ENCODE peak calls at places on chromosomes 11 and 22, in eight cellular contexts. A is lower leg skin, G is chondrocyte, R is fibroblast of pulmonary artery, E is uterus, V is heart left ventricle, K is prostate gland, I is sigmoid colon. W is an unnamed sample.

GRCh38 chr22:47281126-47282106 is 519.0 kb downstream of the TBC1D22A start:
- DNase-seq in A (no peak), G (no peak), R (peak), E (no peak), V (no peak), K (no peak), I (no peak), W (no peak)

GRCh38 chr11:112248216-112248615 is 12.4 kb downstream of the PLET1 start:
- DNase-seq in A (no peak), G (no peak), R (peak), E (no peak), V (no peak), K (no peak), I (no peak), W (no peak)

GRCh38 chr22:23282089-23282501 is 101.8 kb downstream of the BCR start:
- DNase-seq in A (peak), G (no peak), R (peak), E (peak), V (peak), K (peak), I (peak), W (peak)

GRCh38 chr11:45856044-45856468 is 8.8 kb downstream of the CRY2 start:
- DNase-seq in A (no peak), G (no peak), R (no peak), E (no peak), V (no peak), K (no peak), I (peak), W (peak)

GRCh38 chr11:96001037-96001436 is 77.1 kb upstream of the MTMR2 start:
- DNase-seq in A (peak), G (no peak), R (peak), E (peak), V (peak), K (peak), I (peak), W (peak)

GRCh38 chr11:108906329-108906728 is 241.5 kb downstream of the DDX10 start:
- DNase-seq in A (no peak), G (no peak), R (peak), E (no peak), V (no peak), K (no peak), I (no peak), W (no peak)

GRCh38 chr11:12512132-12512531 is 134.8 kb downstream of the PARVA start:
- DNase-seq in A (no peak), G (no peak), R (no peak), E (no peak), V (no peak), K (no peak), I (no peak), W (no peak)

GRCh38 chr11:70233511-70233919 is 30.4 kb downstream of the FADD start:
- DNase-seq in A (no peak), G (no peak), R (peak), E (peak), V (no peak), K (no peak), I (no peak), W (no peak)

GRCh38 chr11:8281266-8281665 is 17.6 kb upstream of the LMO1 start:
- DNase-seq in A (peak), G (peak), R (no peak), E (no peak), V (no peak), K (no peak), I (peak), W (peak)

GRCh38 chr22:18071968-18072310 is 5.9 kb upstream of the PEX26 start:
- DNase-seq in A (no peak), G (peak), R (no peak), E (no peak), V (no peak), K (no peak), I (no peak), W (peak)

GRCh38 chr11:36218283-36218921 is 70.8 kb downstream of the COMMD9 start:
- DNase-seq in A (no peak), G (no peak), R (no peak), E (no peak), V (no peak), K (no peak), I (no peak), W (no peak)

GRCh38 chr22:23088199-23088604 is 17.9 kb downstream of the GNAZ start:
- DNase-seq in A (no peak), G (no peak), R (no peak), E (no peak), V (no peak), K (no peak), I (no peak), W (no peak)

GRCh38 chr22:36331912-36332622 is 55.7 kb downstream of the MYH9 start:
- DNase-seq in A (peak), G (no peak), R (no peak), E (peak), V (peak), K (peak), I (peak), W (peak)

GRCh38 chr11:118530683-118531596 is at the start of gene TMEM25:
- DNase-seq in A (peak), G (no peak), R (peak), E (peak), V (peak), K (peak), I (peak), W (peak)

GRCh38 chr11:118532852-118533768 is 2.1 kb downstream of the TMEM25 start:
- DNase-seq in A (no peak), G (no peak), R (no peak), E (no peak), V (no peak), K (no peak), I (no peak), W (no peak)

GRCh38 chr11:118532091-118532490 is 1.1 kb downstream of the TMEM25 start:
- DNase-seq in A (no peak), G (no peak), R (no peak), E (no peak), V (no peak), K (no peak), I (no peak), W (no peak)

GRCh38 chr11:118530180-118530682 is 761 bp upstream of the TMEM25 start:
- DNase-seq in A (no peak), G (no peak), R (peak), E (no peak), V (peak), K (peak), I (no peak), W (no peak)

DNA sequence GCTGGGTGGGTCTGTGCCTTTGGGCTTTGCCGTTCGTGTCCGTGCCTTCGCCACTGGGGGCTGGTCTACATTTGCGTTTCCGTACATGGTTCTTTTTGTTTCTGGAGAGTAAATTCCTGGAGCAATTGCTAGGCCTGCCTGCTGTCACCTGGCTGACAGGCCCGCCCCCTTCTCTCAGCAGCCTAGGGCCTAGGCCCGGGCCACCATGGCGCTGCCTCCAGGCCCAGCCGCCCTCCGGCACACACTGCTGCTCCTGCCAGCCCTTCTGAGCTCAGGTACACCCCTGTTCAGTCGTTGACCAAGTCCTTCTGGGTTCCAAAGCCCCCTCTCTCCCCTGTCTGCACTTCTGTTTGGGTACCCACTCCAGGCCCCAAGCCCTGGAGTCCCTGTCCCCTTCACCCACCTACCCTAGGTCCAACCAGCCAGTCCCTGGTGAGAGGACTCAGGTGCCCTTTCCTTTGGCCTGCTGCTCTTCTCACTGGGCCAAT is 649 bp downstream of the TMEM25 start:
- DNase-seq in A (no peak), G (no peak), R (no peak), E (no peak), V (no peak), K (no peak), I (no peak), W (no peak)
- TF ChIP-seq CTCF in A (no peak), G (no peak), R (no peak), E (no peak), V (no peak), K (no peak), I (no peak), W (no peak)

DNA sequence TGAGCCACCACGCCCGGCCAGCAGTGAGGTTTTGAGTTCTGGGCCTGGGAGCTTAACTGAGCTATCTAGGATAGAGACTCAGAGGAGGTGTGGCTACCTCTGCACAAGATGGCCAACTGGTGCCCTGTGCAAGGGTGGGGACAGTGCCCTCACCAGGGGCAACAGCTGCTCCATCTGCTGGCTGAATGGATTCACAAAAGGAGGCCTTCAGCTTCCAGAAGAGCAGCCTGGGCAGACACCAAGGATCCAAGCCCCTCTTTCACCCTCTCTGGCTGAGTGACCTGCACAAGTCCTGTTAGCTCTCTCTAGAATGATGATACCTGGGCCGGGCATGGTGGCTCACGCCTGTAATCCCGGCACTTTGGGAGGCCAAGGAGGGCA is 33.5 kb upstream of the BAIAP2L2 start:
- DNase-seq in A (no peak), G (no peak), R (no peak), E (no peak), V (no peak), K (no peak), I (no peak), W (no peak)
- TF ChIP-seq CTCF in A (no peak), G (peak), R (no peak), E (no peak), V (no peak), K (no peak), I (no peak), W (no peak)

DNA sequence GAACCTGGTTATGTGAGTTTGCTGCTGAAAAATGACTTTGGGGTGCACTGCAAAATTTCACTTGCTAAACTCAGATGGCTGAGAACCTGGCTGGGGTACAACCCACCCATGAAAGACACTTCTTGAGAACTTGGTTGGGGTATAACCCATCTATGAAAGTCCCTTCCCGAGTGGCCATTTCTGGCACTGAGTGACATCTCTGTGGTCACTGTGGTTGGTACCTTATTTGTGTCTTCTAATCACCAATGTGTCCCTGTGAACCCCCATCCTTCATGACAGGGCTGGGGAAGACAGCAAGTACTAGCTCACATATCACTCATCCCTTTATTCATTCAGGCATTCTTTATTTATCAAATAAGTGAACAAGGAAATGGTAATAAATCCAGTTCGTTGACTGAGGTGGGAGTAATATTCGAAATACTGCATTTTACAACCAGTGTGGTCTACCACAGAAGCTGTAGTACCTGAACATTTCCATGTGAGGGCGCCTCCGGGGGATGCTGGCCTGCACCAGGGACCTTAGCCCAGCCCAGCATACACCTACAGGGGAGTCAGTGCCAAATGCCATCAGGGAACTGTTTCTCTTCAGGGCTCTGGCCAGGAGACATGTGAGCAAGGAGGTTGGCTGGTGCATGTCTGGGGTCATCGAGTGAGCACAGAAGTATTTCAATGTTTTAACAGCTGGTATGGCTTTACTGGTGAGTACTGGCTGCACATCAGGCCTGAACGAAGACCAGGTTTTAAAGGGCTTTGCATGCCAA is 122.1 kb downstream of the CSNK2A3 start:
- DNase-seq in A (peak), G (no peak), R (no peak), E (no peak), V (no peak), K (no peak), I (no peak), W (no peak)
- TF ChIP-seq CTCF in A (no peak), G (peak), R (peak), E (peak), V (peak), K (no peak), I (no peak), W (no peak)

DNA sequence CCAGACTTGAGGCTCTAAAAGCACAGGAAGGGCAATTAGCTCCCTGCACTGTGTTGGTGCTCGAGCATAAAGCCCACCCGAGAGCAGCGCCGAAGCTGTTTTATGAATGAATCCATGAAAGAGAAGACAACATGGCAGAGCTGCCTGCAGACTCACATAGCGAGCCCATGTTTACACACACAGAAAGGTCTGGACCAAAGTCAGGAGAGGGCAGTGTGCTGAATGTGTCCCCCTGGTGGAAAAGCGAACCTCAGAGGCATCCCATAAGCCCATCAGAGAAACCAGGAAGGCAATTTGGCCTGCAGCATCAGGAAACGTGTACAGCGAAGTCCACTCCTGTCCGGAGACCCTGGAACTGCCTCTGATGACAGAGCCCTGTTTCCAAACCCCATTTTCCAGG is 37.1 kb downstream of the CHRDL2 start:
- DNase-seq in A (no peak), G (no peak), R (no peak), E (no peak), V (no peak), K (no peak), I (no peak), W (no peak)
- TF ChIP-seq CTCF in A (no peak), G (peak), R (peak), E (no peak), V (no peak), K (no peak), I (no peak), W (no peak)

DNA sequence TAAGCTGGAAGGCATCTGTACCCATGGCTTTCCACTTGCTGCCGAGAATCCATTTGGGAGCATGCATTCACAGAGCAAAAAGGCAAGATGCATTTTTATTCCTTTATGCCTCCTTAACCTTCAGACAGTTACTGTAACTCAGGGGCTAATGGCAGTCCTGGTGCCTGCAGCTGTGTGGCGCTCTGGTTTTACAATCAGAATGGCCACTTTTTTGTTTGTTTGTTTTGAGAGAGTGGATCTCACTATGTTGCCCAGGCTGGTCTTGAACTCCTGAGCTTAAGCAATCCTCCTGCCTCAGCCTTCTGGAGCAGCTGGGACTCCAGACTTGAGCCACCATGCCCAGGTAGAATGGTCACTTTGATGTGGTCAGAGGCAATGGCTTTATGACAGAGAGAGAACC is 101.8 kb downstream of the NAV2 start:
- DNase-seq in A (no peak), G (no peak), R (no peak), E (no peak), V (no peak), K (no peak), I (no peak), W (no peak)
- TF ChIP-seq CTCF in A (no peak), G (no peak), R (peak), E (no peak), V (no peak), K (no peak), I (no peak), W (no peak)

DNA sequence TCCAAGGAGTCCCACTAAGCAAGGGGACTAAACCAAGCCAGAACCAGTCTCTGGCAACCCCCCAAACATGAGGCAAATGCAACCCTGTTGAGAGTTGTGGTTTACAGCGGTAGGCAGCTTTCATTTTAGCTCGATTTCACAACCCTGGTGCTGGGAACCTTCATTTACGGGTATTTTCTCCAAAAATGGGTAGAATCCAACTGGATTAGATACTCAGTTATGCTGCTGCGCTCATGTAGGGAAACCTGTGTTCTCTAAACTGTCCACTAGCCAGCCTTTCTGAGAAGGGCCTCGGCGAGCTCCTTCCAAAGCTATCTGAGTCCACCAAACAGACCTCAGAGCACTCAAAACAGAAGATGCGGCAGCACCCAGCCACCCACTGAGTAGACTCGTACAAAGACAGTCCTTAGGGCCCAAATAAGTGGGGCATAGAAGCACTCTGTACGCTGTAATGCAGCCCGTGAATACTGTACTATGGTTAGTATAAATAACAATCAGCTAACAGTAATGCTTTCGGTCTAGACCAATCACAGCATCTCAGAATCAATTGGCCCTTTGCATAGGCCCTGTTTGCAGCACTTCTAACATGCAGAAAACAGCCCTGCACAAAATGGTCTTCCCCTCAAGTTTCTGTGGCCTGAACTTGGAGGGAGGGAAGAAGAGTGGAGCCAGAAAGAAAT is 104.7 kb downstream of the ETS1 start:
- DNase-seq in A (no peak), G (no peak), R (no peak), E (no peak), V (peak), K (no peak), I (peak), W (peak)
- TF ChIP-seq CTCF in A (no peak), G (no peak), R (no peak), E (no peak), V (no peak), K (no peak), I (no peak), W (no peak)

DNA sequence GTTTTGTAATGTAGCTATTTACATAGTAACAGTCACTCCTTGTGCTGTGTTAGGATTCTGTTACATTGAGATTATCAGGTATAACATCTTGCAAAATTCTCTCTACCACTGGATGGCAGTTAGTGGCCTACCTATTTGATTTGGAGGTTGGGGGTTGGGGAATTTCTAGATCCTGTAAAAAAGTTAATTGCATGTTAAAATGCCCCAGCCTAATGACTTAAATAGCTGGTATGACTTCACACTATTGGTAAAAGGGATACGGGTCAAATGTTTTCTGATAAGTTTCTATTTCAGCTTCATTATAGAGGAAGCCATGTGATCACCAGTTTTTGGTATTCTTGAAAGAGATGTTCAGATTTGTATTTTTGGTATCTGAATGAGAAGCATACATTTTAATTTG is 2.8 kb downstream of the GRK3 start:
- DNase-seq in A (no peak), G (no peak), R (no peak), E (no peak), V (no peak), K (no peak), I (no peak), W (no peak)
- TF ChIP-seq CTCF in A (no peak), G (peak), R (no peak), E (no peak), V (no peak), K (peak), I (no peak), W (no peak)

DNA sequence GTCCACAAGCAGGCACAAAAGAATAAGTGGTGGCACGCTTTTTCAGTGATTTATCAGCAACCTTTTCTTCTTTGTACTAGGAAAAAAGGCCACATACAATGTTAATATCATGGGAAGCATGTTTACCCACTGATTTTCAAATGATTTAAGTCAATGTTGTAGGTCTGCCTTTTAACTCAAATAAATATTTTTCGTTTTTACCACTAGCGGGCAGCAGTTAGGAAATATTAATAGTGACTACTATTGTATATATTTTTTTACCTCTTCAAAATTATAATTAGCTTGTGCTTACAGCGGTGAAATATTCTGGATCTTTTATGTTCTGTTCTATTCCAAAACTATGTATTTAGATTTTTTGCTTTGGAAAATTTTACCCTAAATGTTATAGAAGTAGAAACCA is 6.4 kb upstream of the SLC17A6 start:
- DNase-seq in A (no peak), G (no peak), R (no peak), E (no peak), V (no peak), K (no peak), I (no peak), W (no peak)
- TF ChIP-seq CTCF in A (no peak), G (peak), R (no peak), E (no peak), V (no peak), K (no peak), I (no peak), W (no peak)

W was measured in tibial artery.